ENCODE peak calls at places on chromosomes 5 and 9, in eight cellular contexts. One of them, this sample, is unnamed.

GRCh38 chr5:122997294-122997693 is 39.2 kb downstream of the PPIC start:
- DNase-seq in GM04504: no peak
- DNase-seq in NCI-H526 treated with DMSO at 0.1 percent for 48 hours: no peak
- DNase-seq in RCC 7860: no peak
- DNase-seq in GM03348: no peak
- DNase-seq in substantia nigra: no peak
- DNase-seq in breast epithelium: no peak
- DNase-seq in HS-5: no peak
- DNase-seq in this sample: no peak

GRCh38 chr5:77563475-77563874 is 71.4 kb upstream of the WDR41 start:
- DNase-seq in NCI-H526 treated with DMSO at 0.1 percent for 48 hours: no peak
- DNase-seq in breast epithelium: no peak
- DNase-seq in substantia nigra: no peak
- DNase-seq in GM04504: no peak
- DNase-seq in RCC 7860: no peak
- DNase-seq in HS-5: no peak
- DNase-seq in GM03348: no peak
- DNase-seq in this sample: peak; percentile 63

GRCh38 chr9:131282688-131283422 is 6.5 kb upstream of the FAM78A start:
- DNase-seq in NCI-H526 treated with DMSO at 0.1 percent for 48 hours: no peak
- DNase-seq in HS-5: no peak
- DNase-seq in RCC 7860: no peak
- DNase-seq in GM04504: no peak
- DNase-seq in GM03348: peak; percentile 48
- DNase-seq in breast epithelium: no peak
- DNase-seq in substantia nigra: no peak
- DNase-seq in this sample: peak; percentile 87

GRCh38 chr5:69372394-69372793 is 2.8 kb downstream of the RAD17 start:
- DNase-seq in GM03348: no peak
- DNase-seq in breast epithelium: no peak
- DNase-seq in RCC 7860: no peak
- DNase-seq in NCI-H526 treated with DMSO at 0.1 percent for 48 hours: no peak
- DNase-seq in GM04504: no peak
- DNase-seq in substantia nigra: no peak
- DNase-seq in HS-5: no peak
- DNase-seq in this sample: no peak

GRCh38 chr9:722388-722980 is 119.0 kb upstream of the DMRT1 start:
- DNase-seq in substantia nigra: no peak
- DNase-seq in GM04504: no peak
- DNase-seq in GM03348: no peak
- DNase-seq in HS-5: no peak
- DNase-seq in breast epithelium: no peak
- DNase-seq in RCC 7860: no peak
- DNase-seq in NCI-H526 treated with DMSO at 0.1 percent for 48 hours: no peak
- DNase-seq in this sample: no peak

GRCh38 chr5:145360936-145361335 is 474.2 kb downstream of the PRELID2 start:
- DNase-seq in RCC 7860: no peak
- DNase-seq in HS-5: peak; percentile 19
- DNase-seq in GM03348: peak; percentile 16
- DNase-seq in NCI-H526 treated with DMSO at 0.1 percent for 48 hours: no peak
- DNase-seq in breast epithelium: no peak
- DNase-seq in substantia nigra: no peak
- DNase-seq in GM04504: no peak
- DNase-seq in this sample: no peak

GRCh38 chr9:113649855-113650206 is 186.3 kb downstream of the RGS3 start:
- DNase-seq in RCC 7860: no peak
- DNase-seq in breast epithelium: no peak
- DNase-seq in NCI-H526 treated with DMSO at 0.1 percent for 48 hours: no peak
- DNase-seq in GM04504: no peak
- DNase-seq in substantia nigra: no peak
- DNase-seq in HS-5: no peak
- DNase-seq in GM03348: no peak
- DNase-seq in this sample: no peak

GRCh38 chr9:21015122-21015815 is 16.2 kb downstream of the HACD4 start:
- DNase-seq in HS-5: no peak
- DNase-seq in NCI-H526 treated with DMSO at 0.1 percent for 48 hours: no peak
- DNase-seq in substantia nigra: no peak
- DNase-seq in GM04504: no peak
- DNase-seq in RCC 7860: no peak
- DNase-seq in breast epithelium: no peak
- DNase-seq in GM03348: no peak
- DNase-seq in this sample: no peak

GRCh38 chr9:111163738-111164399 is 125.6 kb upstream of the LPAR1 start:
- DNase-seq in substantia nigra: no peak
- DNase-seq in RCC 7860: no peak
- DNase-seq in breast epithelium: no peak
- DNase-seq in GM04504: peak; percentile 67
- DNase-seq in HS-5: no peak
- DNase-seq in GM03348: peak; percentile 35
- DNase-seq in NCI-H526 treated with DMSO at 0.1 percent for 48 hours: no peak
- DNase-seq in this sample: no peak

GRCh38 chr5:142403583-142403982 is 78.8 kb upstream of the SPRY4 start:
- DNase-seq in HS-5: no peak
- DNase-seq in GM03348: no peak
- DNase-seq in breast epithelium: peak; percentile 29
- DNase-seq in substantia nigra: no peak
- DNase-seq in RCC 7860: no peak
- DNase-seq in GM04504: no peak
- DNase-seq in NCI-H526 treated with DMSO at 0.1 percent for 48 hours: no peak
- DNase-seq in this sample: no peak

GRCh38 chr9:14313951-14314423 is at the start of gene NFIB:
- DNase-seq in substantia nigra: no peak
- DNase-seq in GM03348: peak; percentile 41
- DNase-seq in GM04504: no peak
- DNase-seq in RCC 7860: no peak
- DNase-seq in HS-5: no peak
- DNase-seq in breast epithelium: no peak
- DNase-seq in NCI-H526 treated with DMSO at 0.1 percent for 48 hours: peak; percentile 67
- DNase-seq in this sample: peak; percentile 33

GRCh38 chr9:93297659-93298497 is 113.9 kb downstream of the WNK2 start:
- DNase-seq in HS-5: no peak
- DNase-seq in RCC 7860: no peak
- DNase-seq in GM04504: no peak
- DNase-seq in GM03348: peak; percentile 6
- DNase-seq in substantia nigra: no peak
- DNase-seq in NCI-H526 treated with DMSO at 0.1 percent for 48 hours: no peak
- DNase-seq in breast epithelium: no peak
- DNase-seq in this sample: no peak

GRCh38 chr5:137938358-137939138 is 49.3 kb downstream of the PKD2L2 start:
- DNase-seq in GM04504: no peak
- DNase-seq in GM03348: no peak
- DNase-seq in HS-5: no peak
- DNase-seq in substantia nigra: no peak
- DNase-seq in RCC 7860: no peak
- DNase-seq in breast epithelium: no peak
- DNase-seq in NCI-H526 treated with DMSO at 0.1 percent for 48 hours: no peak
- DNase-seq in this sample: no peak

GRCh38 chr9:79857188-79857587 is 285.4 kb downstream of the TLE4 start:
- DNase-seq in GM04504: no peak
- DNase-seq in GM03348: no peak
- DNase-seq in breast epithelium: no peak
- DNase-seq in HS-5: no peak
- DNase-seq in RCC 7860: no peak
- DNase-seq in NCI-H526 treated with DMSO at 0.1 percent for 48 hours: no peak
- DNase-seq in substantia nigra: no peak
- DNase-seq in this sample: no peak

GRCh38 chr9:136669791-136670464 is 7.2 kb downstream of the EGFL7 start:
- DNase-seq in GM03348: no peak
- DNase-seq in substantia nigra: no peak
- DNase-seq in GM04504: no peak
- DNase-seq in HS-5: no peak
- DNase-seq in NCI-H526 treated with DMSO at 0.1 percent for 48 hours: no peak
- DNase-seq in RCC 7860: no peak
- DNase-seq in breast epithelium: no peak
- DNase-seq in this sample: no peak

GRCh38 chr5:43315697-43316096 is 2.5 kb upstream of the HMGCS1 start:
- DNase-seq in HS-5: no peak
- DNase-seq in RCC 7860: no peak
- DNase-seq in GM03348: no peak
- DNase-seq in GM04504: no peak
- DNase-seq in breast epithelium: no peak
- DNase-seq in substantia nigra: no peak
- DNase-seq in NCI-H526 treated with DMSO at 0.1 percent for 48 hours: no peak
- DNase-seq in this sample: no peak

GRCh38 chr5:169195601-169196000 is 105.3 kb downstream of the SLIT3 start:
- DNase-seq in RCC 7860: no peak
- DNase-seq in NCI-H526 treated with DMSO at 0.1 percent for 48 hours: no peak
- DNase-seq in substantia nigra: no peak
- DNase-seq in HS-5: no peak
- DNase-seq in breast epithelium: no peak
- DNase-seq in GM04504: no peak
- DNase-seq in GM03348: no peak
- DNase-seq in this sample: no peak

GRCh38 chr9:137453643-137454081 is 5.5 kb downstream of the NSMF start:
- DNase-seq in breast epithelium: peak; percentile 67
- DNase-seq in GM03348: peak; percentile 89
- DNase-seq in GM04504: no peak
- DNase-seq in RCC 7860: no peak
- DNase-seq in HS-5: no peak
- DNase-seq in NCI-H526 treated with DMSO at 0.1 percent for 48 hours: no peak
- DNase-seq in substantia nigra: no peak
- DNase-seq in this sample: no peak

GRCh38 chr5:518721-519120 is 5.5 kb downstream of the SLC9A3 start:
- DNase-seq in HS-5: no peak
- DNase-seq in breast epithelium: no peak
- DNase-seq in GM03348: no peak
- DNase-seq in NCI-H526 treated with DMSO at 0.1 percent for 48 hours: no peak
- DNase-seq in RCC 7860: no peak
- DNase-seq in GM04504: no peak
- DNase-seq in substantia nigra: no peak
- DNase-seq in this sample: no peak

GRCh38 chr9:15192856-15193255 is 114.2 kb downstream of the TTC39B start:
- DNase-seq in substantia nigra: no peak
- DNase-seq in GM03348: no peak
- DNase-seq in NCI-H526 treated with DMSO at 0.1 percent for 48 hours: no peak
- DNase-seq in RCC 7860: no peak
- DNase-seq in breast epithelium: no peak
- DNase-seq in GM04504: no peak
- DNase-seq in HS-5: no peak
- DNase-seq in this sample: no peak

GRCh38 chr5:135120951-135121350 is 86.9 kb upstream of the PITX1 start:
- DNase-seq in NCI-H526 treated with DMSO at 0.1 percent for 48 hours: no peak
- DNase-seq in HS-5: no peak
- DNase-seq in RCC 7860: no peak
- DNase-seq in breast epithelium: no peak
- DNase-seq in GM04504: no peak
- DNase-seq in substantia nigra: no peak
- DNase-seq in GM03348: no peak
- DNase-seq in this sample: peak; percentile 72

GRCh38 chr9:17938256-17938655 is 359.4 kb downstream of the SH3GL2 start:
- DNase-seq in breast epithelium: no peak
- DNase-seq in GM03348: no peak
- DNase-seq in substantia nigra: no peak
- DNase-seq in GM04504: no peak
- DNase-seq in RCC 7860: no peak
- DNase-seq in HS-5: no peak
- DNase-seq in NCI-H526 treated with DMSO at 0.1 percent for 48 hours: no peak
- DNase-seq in this sample: no peak

GRCh38 chr9:104553261-104553660 is 15.7 kb upstream of the OR13C8 start:
- DNase-seq in substantia nigra: no peak
- DNase-seq in GM04504: no peak
- DNase-seq in RCC 7860: no peak
- DNase-seq in HS-5: peak; percentile 53
- DNase-seq in NCI-H526 treated with DMSO at 0.1 percent for 48 hours: no peak
- DNase-seq in GM03348: peak; percentile 1
- DNase-seq in breast epithelium: no peak
- DNase-seq in this sample: no peak

GRCh38 chr5:102958481-102959011 is 161.4 kb downstream of the GIN1 start:
- DNase-seq in HS-5: no peak
- DNase-seq in GM04504: peak; percentile 18
- DNase-seq in NCI-H526 treated with DMSO at 0.1 percent for 48 hours: no peak
- DNase-seq in RCC 7860: peak; percentile 51
- DNase-seq in GM03348: no peak
- DNase-seq in breast epithelium: no peak
- DNase-seq in substantia nigra: no peak
- DNase-seq in this sample: no peak

GRCh38 chr5:87081511-87082372 is 185.9 kb upstream of the RASA1 start:
- DNase-seq in breast epithelium: no peak
- DNase-seq in GM03348: no peak
- DNase-seq in NCI-H526 treated with DMSO at 0.1 percent for 48 hours: no peak
- DNase-seq in RCC 7860: no peak
- DNase-seq in HS-5: no peak
- DNase-seq in substantia nigra: no peak
- DNase-seq in GM04504: no peak
- DNase-seq in this sample: no peak

GRCh38 chr9:116368680-116369079 is 215.1 kb downstream of the PAPPA start:
- DNase-seq in breast epithelium: no peak
- DNase-seq in RCC 7860: no peak
- DNase-seq in GM04504: no peak
- DNase-seq in substantia nigra: no peak
- DNase-seq in HS-5: no peak
- DNase-seq in NCI-H526 treated with DMSO at 0.1 percent for 48 hours: no peak
- DNase-seq in GM03348: no peak
- DNase-seq in this sample: no peak

GRCh38 chr5:1186351-1187233 is 14.8 kb upstream of the SLC6A19 start:
- DNase-seq in substantia nigra: no peak
- DNase-seq in HS-5: no peak
- DNase-seq in RCC 7860: no peak
- DNase-seq in GM03348: no peak
- DNase-seq in breast epithelium: no peak
- DNase-seq in NCI-H526 treated with DMSO at 0.1 percent for 48 hours: no peak
- DNase-seq in GM04504: no peak
- DNase-seq in this sample: peak; percentile 54

GRCh38 chr5:107542428-107542827 is 128.3 kb downstream of the EFNA5 start:
- DNase-seq in GM04504: peak; percentile 38
- DNase-seq in HS-5: peak; percentile 87
- DNase-seq in breast epithelium: peak; percentile 66
- DNase-seq in RCC 7860: peak; percentile 94
- DNase-seq in GM03348: peak; percentile 55
- DNase-seq in substantia nigra: no peak
- DNase-seq in NCI-H526 treated with DMSO at 0.1 percent for 48 hours: no peak
- DNase-seq in this sample: no peak

GRCh38 chr5:150522504-150523464 is 14.9 kb downstream of the NDST1 start:
- DNase-seq in HS-5: no peak
- DNase-seq in substantia nigra: no peak
- DNase-seq in GM03348: no peak
- DNase-seq in breast epithelium: no peak
- DNase-seq in RCC 7860: no peak
- DNase-seq in GM04504: no peak
- DNase-seq in NCI-H526 treated with DMSO at 0.1 percent for 48 hours: no peak
- DNase-seq in this sample: no peak

GRCh38 chr9:32954642-32955041 is 46.8 kb downstream of the APTX start:
- DNase-seq in substantia nigra: no peak
- DNase-seq in GM04504: peak; percentile 55
- DNase-seq in RCC 7860: no peak
- DNase-seq in breast epithelium: no peak
- DNase-seq in HS-5: peak; percentile 71
- DNase-seq in GM03348: peak; percentile 62
- DNase-seq in NCI-H526 treated with DMSO at 0.1 percent for 48 hours: no peak
- DNase-seq in this sample: no peak

GRCh38 chr9:289121-289520 is 74.5 kb downstream of the DOCK8 start:
- DNase-seq in substantia nigra: no peak
- DNase-seq in breast epithelium: no peak
- DNase-seq in HS-5: no peak
- DNase-seq in GM04504: no peak
- DNase-seq in RCC 7860: no peak
- DNase-seq in NCI-H526 treated with DMSO at 0.1 percent for 48 hours: no peak
- DNase-seq in GM03348: no peak
- DNase-seq in this sample: no peak

GRCh38 chr5:34680896-34681295 is 24.8 kb downstream of the RAI14 start:
- DNase-seq in HS-5: no peak
- DNase-seq in breast epithelium: no peak
- DNase-seq in substantia nigra: no peak
- DNase-seq in RCC 7860: no peak
- DNase-seq in GM04504: no peak
- DNase-seq in NCI-H526 treated with DMSO at 0.1 percent for 48 hours: no peak
- DNase-seq in GM03348: no peak
- DNase-seq in this sample: no peak

GRCh38 chr9:8282555-8282954 is 483.0 kb upstream of the DMAC1 start:
- DNase-seq in GM03348: no peak
- DNase-seq in RCC 7860: no peak
- DNase-seq in breast epithelium: no peak
- DNase-seq in NCI-H526 treated with DMSO at 0.1 percent for 48 hours: no peak
- DNase-seq in GM04504: no peak
- DNase-seq in HS-5: no peak
- DNase-seq in substantia nigra: no peak
- DNase-seq in this sample: no peak

GRCh38 chr9:129027685-129028191 is 393 bp downstream of the SH3GLB2 start:
- DNase-seq in GM04504: no peak
- DNase-seq in substantia nigra: no peak
- DNase-seq in NCI-H526 treated with DMSO at 0.1 percent for 48 hours: no peak
- DNase-seq in breast epithelium: peak; percentile 29
- DNase-seq in GM03348: peak; percentile 48
- DNase-seq in HS-5: no peak
- DNase-seq in RCC 7860: peak; percentile 28
- DNase-seq in this sample: no peak

This sample was measured in posterior cingulate gyrus.